ENCODE peak calls at places on chromosome 14, in six cellular contexts. One of them, this sample, is unnamed.

GRCh38 chr14:68959035-68959434 is 20.1 kb downstream of the ACTN1 start:
- DNase-seq in stimulated activated CD4-positive, alpha-beta T cell treated with anti-CD3 and anti-CD28 coated beads, Interleukin-12 subunit alpha, Interleukin-12 subunit beta, amount 100 ng/mL, for 48 hours: no peak
- DNase-seq in GM23338: no peak
- DNase-seq in D721Med: no peak
- DNase-seq in psoas muscle: no peak
- DNase-seq in upper lobe of right lung: no peak
- DNase-seq in this sample: no peak

GRCh38 chr14:88660056-88660455 is 97.2 kb downstream of the ZC3H14 start:
- DNase-seq in stimulated activated CD4-positive, alpha-beta T cell treated with anti-CD3 and anti-CD28 coated beads, Interleukin-12 subunit alpha, Interleukin-12 subunit beta, amount 100 ng/mL, for 48 hours: no peak
- DNase-seq in GM23338: no peak
- DNase-seq in D721Med: no peak
- DNase-seq in psoas muscle: no peak
- DNase-seq in upper lobe of right lung: no peak
- DNase-seq in this sample: no peak

GRCh38 chr14:66944872-66945271 is 244.4 kb upstream of the GARIN2 start:
- DNase-seq in stimulated activated CD4-positive, alpha-beta T cell treated with anti-CD3 and anti-CD28 coated beads, Interleukin-12 subunit alpha, Interleukin-12 subunit beta, amount 100 ng/mL, for 48 hours: no peak
- DNase-seq in GM23338: peak; percentile 73
- DNase-seq in D721Med: no peak
- DNase-seq in psoas muscle: no peak
- DNase-seq in upper lobe of right lung: no peak
- DNase-seq in this sample: peak; percentile 24

GRCh38 chr14:71290960-71291466 is 383.8 kb downstream of the PCNX1 start:
- DNase-seq in stimulated activated CD4-positive, alpha-beta T cell treated with anti-CD3 and anti-CD28 coated beads, Interleukin-12 subunit alpha, Interleukin-12 subunit beta, amount 100 ng/mL, for 48 hours: peak; percentile 47
- DNase-seq in GM23338: no peak
- DNase-seq in D721Med: no peak
- DNase-seq in psoas muscle: no peak
- DNase-seq in upper lobe of right lung: no peak
- DNase-seq in this sample: peak; percentile 11

GRCh38 chr14:33118653-33119052 is 180.0 kb downstream of the NPAS3 start:
- DNase-seq in stimulated activated CD4-positive, alpha-beta T cell treated with anti-CD3 and anti-CD28 coated beads, Interleukin-12 subunit alpha, Interleukin-12 subunit beta, amount 100 ng/mL, for 48 hours: no peak
- DNase-seq in GM23338: no peak
- DNase-seq in D721Med: no peak
- DNase-seq in psoas muscle: no peak
- DNase-seq in upper lobe of right lung: no peak
- DNase-seq in this sample: no peak

GRCh38 chr14:95267306-95267705 is 52.4 kb downstream of the CLMN start:
- DNase-seq in stimulated activated CD4-positive, alpha-beta T cell treated with anti-CD3 and anti-CD28 coated beads, Interleukin-12 subunit alpha, Interleukin-12 subunit beta, amount 100 ng/mL, for 48 hours: no peak
- DNase-seq in GM23338: no peak
- DNase-seq in D721Med: no peak
- DNase-seq in psoas muscle: no peak
- DNase-seq in upper lobe of right lung: no peak
- DNase-seq in this sample: no peak

GRCh38 chr14:35068238-35069012 is 22.4 kb downstream of the FAM177A1 start:
- DNase-seq in stimulated activated CD4-positive, alpha-beta T cell treated with anti-CD3 and anti-CD28 coated beads, Interleukin-12 subunit alpha, Interleukin-12 subunit beta, amount 100 ng/mL, for 48 hours: no peak
- DNase-seq in GM23338: no peak
- DNase-seq in D721Med: no peak
- DNase-seq in psoas muscle: no peak
- DNase-seq in upper lobe of right lung: no peak
- DNase-seq in this sample: no peak

GRCh38 chr14:105168496-105168978 is at the start of gene JAG2:
- DNase-seq in stimulated activated CD4-positive, alpha-beta T cell treated with anti-CD3 and anti-CD28 coated beads, Interleukin-12 subunit alpha, Interleukin-12 subunit beta, amount 100 ng/mL, for 48 hours: no peak
- DNase-seq in GM23338: peak; percentile 77
- DNase-seq in D721Med: peak; percentile 88
- DNase-seq in psoas muscle: peak; percentile 68
- DNase-seq in upper lobe of right lung: peak; percentile 83
- DNase-seq in this sample: peak; percentile 64

GRCh38 chr14:72560331-72560730 is 333.6 kb downstream of the DPF3 start:
- DNase-seq in stimulated activated CD4-positive, alpha-beta T cell treated with anti-CD3 and anti-CD28 coated beads, Interleukin-12 subunit alpha, Interleukin-12 subunit beta, amount 100 ng/mL, for 48 hours: no peak
- DNase-seq in GM23338: no peak
- DNase-seq in D721Med: no peak
- DNase-seq in psoas muscle: no peak
- DNase-seq in upper lobe of right lung: no peak
- DNase-seq in this sample: no peak

GRCh38 chr14:69680297-69680696 is 68.9 kb downstream of the SUSD6 start:
- DNase-seq in stimulated activated CD4-positive, alpha-beta T cell treated with anti-CD3 and anti-CD28 coated beads, Interleukin-12 subunit alpha, Interleukin-12 subunit beta, amount 100 ng/mL, for 48 hours: no peak
- DNase-seq in GM23338: no peak
- DNase-seq in D721Med: no peak
- DNase-seq in psoas muscle: no peak
- DNase-seq in upper lobe of right lung: no peak
- DNase-seq in this sample: no peak

GRCh38 chr14:54332490-54332889 is 64.3 kb upstream of the CDKN3 start:
- DNase-seq in stimulated activated CD4-positive, alpha-beta T cell treated with anti-CD3 and anti-CD28 coated beads, Interleukin-12 subunit alpha, Interleukin-12 subunit beta, amount 100 ng/mL, for 48 hours: no peak
- DNase-seq in GM23338: no peak
- DNase-seq in D721Med: no peak
- DNase-seq in psoas muscle: no peak
- DNase-seq in upper lobe of right lung: no peak
- DNase-seq in this sample: no peak

GRCh38 chr14:105300542-105301102 is at the start of gene BRF1:
- DNase-seq in stimulated activated CD4-positive, alpha-beta T cell treated with anti-CD3 and anti-CD28 coated beads, Interleukin-12 subunit alpha, Interleukin-12 subunit beta, amount 100 ng/mL, for 48 hours: peak; percentile 93
- DNase-seq in GM23338: peak; percentile 95
- DNase-seq in D721Med: peak; percentile 65
- DNase-seq in psoas muscle: peak; percentile 97
- DNase-seq in upper lobe of right lung: peak; percentile 99
- DNase-seq in this sample: peak; percentile 92

GRCh38 chr14:74846968-74847549 is 28.9 kb downstream of the PROX2 start:
- DNase-seq in stimulated activated CD4-positive, alpha-beta T cell treated with anti-CD3 and anti-CD28 coated beads, Interleukin-12 subunit alpha, Interleukin-12 subunit beta, amount 100 ng/mL, for 48 hours: no peak
- DNase-seq in GM23338: no peak
- DNase-seq in D721Med: no peak
- DNase-seq in psoas muscle: no peak
- DNase-seq in upper lobe of right lung: no peak
- DNase-seq in this sample: no peak

GRCh38 chr14:106843376-106843775 is 1317.0 kb downstream of the TMEM121 start:
- DNase-seq in stimulated activated CD4-positive, alpha-beta T cell treated with anti-CD3 and anti-CD28 coated beads, Interleukin-12 subunit alpha, Interleukin-12 subunit beta, amount 100 ng/mL, for 48 hours: no peak
- DNase-seq in GM23338: no peak
- DNase-seq in D721Med: no peak
- DNase-seq in psoas muscle: no peak
- DNase-seq in upper lobe of right lung: no peak
- DNase-seq in this sample: peak; percentile 87

GRCh38 chr14:72588521-72588920 is 305.4 kb downstream of the DPF3 start:
- DNase-seq in stimulated activated CD4-positive, alpha-beta T cell treated with anti-CD3 and anti-CD28 coated beads, Interleukin-12 subunit alpha, Interleukin-12 subunit beta, amount 100 ng/mL, for 48 hours: no peak
- DNase-seq in GM23338: no peak
- DNase-seq in D721Med: no peak
- DNase-seq in psoas muscle: no peak
- DNase-seq in upper lobe of right lung: no peak
- DNase-seq in this sample: no peak

GRCh38 chr14:44979740-44980346 is 17.9 kb downstream of the TOGARAM1 start:
- DNase-seq in stimulated activated CD4-positive, alpha-beta T cell treated with anti-CD3 and anti-CD28 coated beads, Interleukin-12 subunit alpha, Interleukin-12 subunit beta, amount 100 ng/mL, for 48 hours: no peak
- DNase-seq in GM23338: no peak
- DNase-seq in D721Med: no peak
- DNase-seq in psoas muscle: peak; percentile 33
- DNase-seq in upper lobe of right lung: no peak
- DNase-seq in this sample: no peak

GRCh38 chr14:59103396-59103795 is 85.1 kb upstream of the DAAM1 start:
- DNase-seq in stimulated activated CD4-positive, alpha-beta T cell treated with anti-CD3 and anti-CD28 coated beads, Interleukin-12 subunit alpha, Interleukin-12 subunit beta, amount 100 ng/mL, for 48 hours: no peak
- DNase-seq in GM23338: no peak
- DNase-seq in D721Med: no peak
- DNase-seq in psoas muscle: no peak
- DNase-seq in upper lobe of right lung: no peak
- DNase-seq in this sample: no peak

GRCh38 chr14:51089278-51089677 is 5.6 kb downstream of the TRIM9 start:
- DNase-seq in stimulated activated CD4-positive, alpha-beta T cell treated with anti-CD3 and anti-CD28 coated beads, Interleukin-12 subunit alpha, Interleukin-12 subunit beta, amount 100 ng/mL, for 48 hours: no peak
- DNase-seq in GM23338: no peak
- DNase-seq in D721Med: no peak
- DNase-seq in psoas muscle: no peak
- DNase-seq in upper lobe of right lung: no peak
- DNase-seq in this sample: no peak

GRCh38 chr14:22225526-22226133 is 363.4 kb downstream of the DAD1 start:
- DNase-seq in stimulated activated CD4-positive, alpha-beta T cell treated with anti-CD3 and anti-CD28 coated beads, Interleukin-12 subunit alpha, Interleukin-12 subunit beta, amount 100 ng/mL, for 48 hours: no peak
- DNase-seq in GM23338: no peak
- DNase-seq in D721Med: no peak
- DNase-seq in psoas muscle: no peak
- DNase-seq in upper lobe of right lung: no peak
- DNase-seq in this sample: no peak

GRCh38 chr14:104326848-104327247 is 188.5 kb downstream of the KIF26A start:
- DNase-seq in stimulated activated CD4-positive, alpha-beta T cell treated with anti-CD3 and anti-CD28 coated beads, Interleukin-12 subunit alpha, Interleukin-12 subunit beta, amount 100 ng/mL, for 48 hours: no peak
- DNase-seq in GM23338: no peak
- DNase-seq in D721Med: no peak
- DNase-seq in psoas muscle: no peak
- DNase-seq in upper lobe of right lung: no peak
- DNase-seq in this sample: no peak

GRCh38 chr14:74551903-74552371 is 58.4 kb downstream of the ISCA2 start:
- DNase-seq in stimulated activated CD4-positive, alpha-beta T cell treated with anti-CD3 and anti-CD28 coated beads, Interleukin-12 subunit alpha, Interleukin-12 subunit beta, amount 100 ng/mL, for 48 hours: no peak
- DNase-seq in GM23338: peak; percentile 41
- DNase-seq in D721Med: no peak
- DNase-seq in psoas muscle: peak; percentile 58
- DNase-seq in upper lobe of right lung: no peak
- DNase-seq in this sample: no peak

GRCh38 chr14:91303091-91303923 is 58.8 kb upstream of the GPR68 start:
- DNase-seq in stimulated activated CD4-positive, alpha-beta T cell treated with anti-CD3 and anti-CD28 coated beads, Interleukin-12 subunit alpha, Interleukin-12 subunit beta, amount 100 ng/mL, for 48 hours: peak; percentile 82
- DNase-seq in GM23338: peak; percentile 98
- DNase-seq in D721Med: peak; percentile 92
- DNase-seq in psoas muscle: peak; percentile 35
- DNase-seq in upper lobe of right lung: peak; percentile 71
- DNase-seq in this sample: peak; percentile 81

GRCh38 chr14:21536395-21537087 is 10.4 kb upstream of the SALL2 start:
- DNase-seq in stimulated activated CD4-positive, alpha-beta T cell treated with anti-CD3 and anti-CD28 coated beads, Interleukin-12 subunit alpha, Interleukin-12 subunit beta, amount 100 ng/mL, for 48 hours: no peak
- DNase-seq in GM23338: peak; percentile 82
- DNase-seq in D721Med: no peak
- DNase-seq in psoas muscle: no peak
- DNase-seq in upper lobe of right lung: no peak
- DNase-seq in this sample: no peak

GRCh38 chr14:65259000-65259399 is 153.5 kb upstream of the FUT8 start:
- DNase-seq in stimulated activated CD4-positive, alpha-beta T cell treated with anti-CD3 and anti-CD28 coated beads, Interleukin-12 subunit alpha, Interleukin-12 subunit beta, amount 100 ng/mL, for 48 hours: no peak
- DNase-seq in GM23338: no peak
- DNase-seq in D721Med: no peak
- DNase-seq in psoas muscle: no peak
- DNase-seq in upper lobe of right lung: no peak
- DNase-seq in this sample: no peak

GRCh38 chr14:88933203-88933602 is 108.8 kb downstream of the TTC8 start:
- DNase-seq in stimulated activated CD4-positive, alpha-beta T cell treated with anti-CD3 and anti-CD28 coated beads, Interleukin-12 subunit alpha, Interleukin-12 subunit beta, amount 100 ng/mL, for 48 hours: no peak
- DNase-seq in GM23338: no peak
- DNase-seq in D721Med: no peak
- DNase-seq in psoas muscle: no peak
- DNase-seq in upper lobe of right lung: no peak
- DNase-seq in this sample: no peak

This sample was measured in OCI-LY7.